ENCODE peak calls at places on chromosomes 6 and 20, in five cellular contexts. G is PC-9; S is CD8-positive, alpha-beta T cell; P is sigmoid colon; O is stomach. X is an unnamed sample.
A peak's percentile ranks its signal among the peaks of the same experiment; 100 is the strongest.

GRCh38 chr6:159042003-159042823 is 2.6 kb downstream of the TAGAP start:
- DNase-seq in G (peak; percentile 66), S (peak; percentile 74), P (peak; percentile 75), O (peak; percentile 77), X (peak; percentile 78)

GRCh38 chr6:170243791-170244291 is 47.0 kb downstream of the DLL1 start:
- DNase-seq in G (no peak), S (no peak), P (peak; percentile 60), O (no peak), X (no peak)

GRCh38 chr20:25587536-25587935 is 2.2 kb upstream of the NINL start:
- DNase-seq in G (no peak), S (no peak), P (no peak), O (no peak), X (no peak)

GRCh38 chr20:24892522-24892921 is 56.5 kb upstream of the CST7 start:
- DNase-seq in G (no peak), S (no peak), P (peak; percentile 63), O (no peak), X (no peak)

GRCh38 chr20:22525069-22525820 is 59.1 kb downstream of the FOXA2 start:
- DNase-seq in G (no peak), S (no peak), P (no peak), O (no peak), X (no peak)

GRCh38 chr20:59032713-59033059 is 551 bp upstream of the ATP5F1E start:
- DNase-seq in G (no peak), S (no peak), P (no peak), O (no peak), X (no peak)

GRCh38 chr6:36493859-36494258 is 51.1 kb downstream of the KCTD20 start:
- DNase-seq in G (no peak), S (no peak), P (no peak), O (no peak), X (no peak)

GRCh38 chr6:2147737-2148448 is 97.5 kb downstream of the GMDS start:
- DNase-seq in G (no peak), S (no peak), P (no peak), O (no peak), X (no peak)

DNA sequence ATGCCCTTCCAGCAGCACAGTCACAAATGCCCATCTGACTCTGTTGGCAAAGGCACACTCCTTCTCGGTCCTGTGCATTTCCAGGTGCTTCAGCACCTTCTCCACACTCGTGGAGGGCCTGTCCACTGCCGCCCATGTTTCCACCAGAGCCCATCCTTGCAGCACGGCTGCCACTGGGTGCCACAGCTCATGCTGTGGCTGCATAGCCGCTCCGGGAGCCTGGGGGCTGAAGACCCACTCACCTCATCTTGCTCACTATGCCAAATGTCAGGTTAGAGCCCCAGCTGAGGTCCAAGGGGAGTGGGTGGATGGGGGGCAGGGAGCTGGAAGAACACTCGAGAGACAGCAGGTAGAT is 6.9 kb downstream of the ZKSCAN3 start:
- DNase-seq in G (no peak), S (no peak), P (no peak), O (no peak), X (no peak)
- H3K4me1 ChIP-seq in G (peaks cover 23% of the 10 kb centered on the region), S (peaks cover 11% of the 10 kb centered on the region), P (no peaks in the 10 kb centered on the region), O (peaks cover 56% of the 10 kb centered on the region), X (peaks cover 9% of the 10 kb centered on the region)

GRCh38 chr20:64055396-64055892 is 6.0 kb upstream of the SOX18 start:
- DNase-seq in G (no peak), S (no peak), P (no peak), O (no peak), X (no peak)
- H3K4me1 ChIP-seq in G (peaks cover 14% of the 10 kb centered on the region), S (peaks cover 4% of the 10 kb centered on the region), P (no peaks in the 10 kb centered on the region), O (peaks cover 22% of the 10 kb centered on the region), X (no peaks in the 10 kb centered on the region)

GRCh38 chr6:110877154-110877564 is 2.6 kb downstream of the AMD1 start:
- DNase-seq in G (no peak), S (no peak), P (no peak), O (no peak), X (no peak)
- H3K4me1 ChIP-seq in G (peaks cover 56% of the 10 kb centered on the region), S (peaks cover 52% of the 10 kb centered on the region), P (no peaks in the 10 kb centered on the region), O (peaks cover 65% of the 10 kb centered on the region), X (peaks cover 41% of the 10 kb centered on the region)

DNA sequence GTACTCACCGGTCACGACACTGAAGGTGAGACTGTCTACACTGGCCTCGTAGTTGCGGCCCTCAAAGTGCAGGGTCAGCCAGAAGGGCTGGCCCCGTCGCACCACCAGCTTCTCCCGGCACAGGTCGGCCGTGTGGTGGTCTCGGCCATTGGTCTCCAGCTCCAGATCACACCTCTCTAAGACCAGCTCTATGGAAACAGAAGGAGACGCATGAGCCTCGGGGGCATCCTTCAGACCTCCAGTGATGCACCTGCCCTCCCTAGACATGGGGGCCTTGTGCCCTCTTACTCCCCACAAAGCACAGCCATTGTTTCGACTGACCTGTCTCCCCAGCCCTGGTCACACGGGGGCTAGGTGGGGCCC is 3.7 kb downstream of the TGM2 start:
- DNase-seq in G (no peak), S (no peak), P (no peak), O (no peak), X (no peak)
- H3K4me1 ChIP-seq in G (peaks cover 45% of the 10 kb centered on the region), S (no peaks in the 10 kb centered on the region), P (no peaks in the 10 kb centered on the region), O (peaks cover 95% of the 10 kb centered on the region), X (no peaks in the 10 kb centered on the region)

GRCh38 chr6:15265787-15266186 is 19.9 kb downstream of the JARID2 start:
- DNase-seq in G (no peak), S (no peak), P (no peak), O (no peak), X (no peak)
- H3K4me1 ChIP-seq in G (peaks cover 10% of the 10 kb centered on the region), S (peaks cover 73% of the 10 kb centered on the region), P (no peaks in the 10 kb centered on the region), O (peaks cover 91% of the 10 kb centered on the region), X (peaks cover 7% of the 10 kb centered on the region)